ENCODE peak calls at places on chromosome 5, in five cellular contexts. B, K, F, P and A are unnamed samples.

GRCh38 chr5:169945831-169946261 is 34.4 kb downstream of the INSYN2B start:
- DNase-seq in K (peak), P (peak), B (peak), F (peak), A (peak)

GRCh38 chr5:65482727-65483473 is 1.2 kb upstream of the ADAMTS6 start:
- DNase-seq in F (peak), P (peak), K (no peak), B (peak), A (peak)

GRCh38 chr5:83632874-83633273 is 87.8 kb downstream of the HAPLN1 start:
- DNase-seq in P (peak), B (peak), F (peak), K (no peak), A (peak)

GRCh38 chr5:67792891-67793290 is 422.7 kb upstream of the PIK3R1 start:
- DNase-seq in P (peak), K (peak), F (no peak), B (no peak), A (no peak)

GRCh38 chr5:13659391-13659790 is 285.1 kb downstream of the DNAH5 start:
- DNase-seq in B (peak), K (no peak), P (peak), F (no peak), A (peak)

GRCh38 chr5:171249460-171249859 is 59.6 kb upstream of the TLX3 start:
- DNase-seq in K (no peak), B (no peak), P (no peak), F (no peak), A (no peak)

GRCh38 chr5:16934123-16934522 is 2.0 kb downstream of the MYO10 start:
- DNase-seq in B (peak), P (no peak), K (peak), F (peak), A (peak)

GRCh38 chr5:167440846-167441245 is 850.6 kb upstream of the WWC1 start:
- DNase-seq in P (no peak), B (no peak), K (no peak), F (no peak), A (no peak)

GRCh38 chr5:54062958-54063357 is 247.4 kb downstream of the ARL15 start:
- DNase-seq in B (peak), K (no peak), F (peak), P (peak), A (no peak)

GRCh38 chr5:132498152-132498551 is 7.6 kb upstream of the IRF1 start:
- DNase-seq in P (peak), K (peak), F (peak), B (peak), A (peak)

GRCh38 chr5:57550132-57550531 is 67.5 kb upstream of the ACTBL2 start:
- DNase-seq in F (no peak), P (no peak), B (no peak), K (no peak), A (no peak)

GRCh38 chr5:135977375-135977928 is 22.7 kb upstream of the LECT2 start:
- DNase-seq in F (peak), P (peak), K (peak), B (peak), A (no peak)

GRCh38 chr5:178899289-178899688 is 3.6 kb downstream of the ZFP2 start:
- DNase-seq in B (no peak), F (no peak), K (no peak), P (no peak), A (no peak)

GRCh38 chr5:116563909-116564308 is 10.7 kb downstream of the SEMA6A start:
- DNase-seq in K (no peak), P (no peak), B (no peak), F (no peak), A (no peak)

GRCh38 chr5:140041099-140041491 is 2.0 kb downstream of the NRG2 start:
- DNase-seq in P (no peak), F (peak), K (no peak), B (no peak), A (peak)

GRCh38 chr5:120509056-120509455 is 45.0 kb downstream of the PRR16 start:
- DNase-seq in K (no peak), P (no peak), B (no peak), F (no peak), A (no peak)

GRCh38 chr5:154087260-154087659 is 48.5 kb downstream of the MFAP3 start:
- DNase-seq in F (peak), K (no peak), B (no peak), P (no peak), A (peak)

GRCh38 chr5:74017112-74017511 is 391.1 kb downstream of the ARHGEF28 start:
- DNase-seq in B (peak), F (peak), P (peak), K (no peak), A (peak)

GRCh38 chr5:139743804-139744203 is 51.8 kb upstream of the PSD2 start:
- DNase-seq in P (no peak), B (no peak), K (no peak), F (no peak), A (no peak)

GRCh38 chr5:96629774-96630173 is 32.4 kb upstream of the CAST start:
- DNase-seq in K (no peak), B (peak), F (peak), P (peak), A (peak)

GRCh38 chr5:59069438-59070079 is 486.7 kb downstream of the RAB3C start:
- DNase-seq in K (no peak), P (peak), B (peak), F (peak), A (peak)

GRCh38 chr5:142422426-142422825 is 97.6 kb upstream of the SPRY4 start:
- DNase-seq in P (peak), K (no peak), B (peak), F (peak), A (peak)

GRCh38 chr5:97820138-97820537 is 637.1 kb upstream of the RIOK2 start:
- DNase-seq in P (no peak), F (no peak), K (no peak), B (no peak), A (no peak)

GRCh38 chr5:132089363-132089762 is 15.8 kb downstream of the CSF2 start:
- DNase-seq in F (no peak), P (no peak), K (no peak), B (peak), A (peak)

GRCh38 chr5:87053134-87053533 is 214.5 kb upstream of the RASA1 start:
- DNase-seq in F (no peak), B (no peak), P (no peak), K (no peak), A (no peak)

GRCh38 chr5:37787742-37788141 is 52.1 kb downstream of the GDNF start:
- DNase-seq in P (peak), K (no peak), F (no peak), B (no peak), A (no peak)

GRCh38 chr5:157431544-157432200 is 28.3 kb upstream of the NIPAL4 start:
- DNase-seq in B (peak), P (peak), K (no peak), F (peak), A (peak)

GRCh38 chr5:88396635-88397285 is 128.1 kb upstream of the TMEM161B start:
- DNase-seq in P (no peak), K (no peak), F (no peak), B (no peak), A (no peak)

GRCh38 chr5:159982421-159983173 is 26.3 kb upstream of the TTC1 start:
- DNase-seq in P (no peak), B (peak), F (no peak), K (no peak), A (peak)

GRCh38 chr5:83387041-83387440 is 84.5 kb upstream of the VCAN start:
- DNase-seq in F (peak), K (no peak), B (no peak), P (no peak), A (no peak)

GRCh38 chr5:10201223-10201868 is 48.3 kb downstream of the ATPSCKMT start:
- DNase-seq in P (no peak), K (no peak), F (peak), B (no peak), A (no peak)

GRCh38 chr5:175743676-175744210 is 85.9 kb downstream of the HRH2 start:
- DNase-seq in F (peak), K (no peak), B (no peak), P (no peak), A (peak)

GRCh38 chr5:172850454-172850797 is 16.4 kb downstream of the ERGIC1 start:
- DNase-seq in K (no peak), F (no peak), P (no peak), B (no peak), A (no peak)

GRCh38 chr5:120605325-120606079 is 141.4 kb downstream of the PRR16 start:
- DNase-seq in K (no peak), F (no peak), B (no peak), P (peak), A (peak)

GRCh38 chr5:93902288-93902687 is 160.9 kb upstream of the POU5F2 start:
- DNase-seq in B (no peak), K (no peak), F (no peak), P (no peak), A (no peak)

GRCh38 chr5:25544652-25545249 is 900.0 kb upstream of the CDH10 start:
- DNase-seq in P (no peak), K (no peak), B (peak), F (peak), A (peak)
- TF ChIP-seq CTCF in P (peak), K (no peak), B (peak), F (peak), A (peak)

DNA sequence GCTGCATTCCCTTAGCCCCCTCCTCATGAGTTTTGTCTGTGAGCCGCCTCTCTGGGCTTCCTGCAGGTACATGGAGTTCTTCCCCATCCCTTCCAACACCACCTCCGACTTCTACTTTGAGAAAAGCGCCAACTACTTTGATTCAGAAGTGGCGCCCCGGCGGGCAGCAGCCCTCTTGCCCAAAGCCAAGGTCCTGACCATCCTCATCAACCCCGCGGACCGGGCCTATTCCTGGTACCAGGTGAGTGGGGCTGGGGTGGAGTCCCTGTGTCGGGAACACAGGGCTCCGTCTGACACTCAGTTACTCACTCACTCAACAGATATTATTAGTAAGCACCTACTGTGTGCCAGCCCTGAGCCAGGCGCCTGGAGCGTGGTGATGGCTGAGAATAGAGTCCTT is 37.3 kb downstream of the NDST1 start:
- DNase-seq in B (no peak), P (no peak), K (no peak), F (no peak), A (no peak)
- TF ChIP-seq CTCF in B (no peak), P (no peak), K (no peak), F (no peak), A (no peak)

DNA sequence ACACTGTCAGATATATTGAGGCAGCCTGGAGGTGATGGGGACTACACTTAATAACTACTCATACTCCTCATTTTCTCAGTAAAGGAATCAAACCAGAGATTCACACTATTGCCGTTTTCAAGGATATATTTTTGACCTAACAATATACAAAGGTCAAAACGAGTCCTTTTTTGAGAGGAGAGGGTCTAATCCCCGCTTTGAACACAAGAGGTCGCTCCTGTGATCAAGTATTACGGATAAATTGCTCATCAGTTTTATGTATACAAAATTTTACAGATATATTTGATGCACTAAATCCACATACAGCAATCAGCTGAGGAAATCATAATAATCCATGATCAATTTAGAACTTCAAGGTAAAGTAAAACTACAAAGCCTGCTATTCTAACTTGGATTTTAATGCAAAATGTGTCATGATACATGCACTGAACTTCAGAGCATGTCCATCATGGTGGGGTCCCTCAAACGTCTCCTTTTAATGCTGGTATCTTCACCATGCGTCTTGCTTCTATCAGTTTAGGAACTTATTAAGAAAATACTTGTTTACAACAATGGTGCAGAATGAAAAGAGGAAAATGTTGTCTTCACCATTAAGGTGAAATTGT is 2.5 kb upstream of the ISL1 start:
- DNase-seq in F (peak), P (no peak), B (peak), K (no peak), A (peak)
- TF ChIP-seq CTCF in F (peak), P (peak), B (peak), K (no peak), A (peak)

GRCh38 chr5:179907570-179908324 is at the start of gene TBC1D9B:
- DNase-seq in F (peak), B (peak), K (peak), P (peak), A (peak)
- TF ChIP-seq CTCF in F (peak), B (peak), K (peak), P (peak), A (peak)